ENCODE peak calls at places on chromosomes 5 and 9, in four cellular contexts. One of them, this sample, is unnamed.
A peak's percentile ranks its signal among the peaks of the same experiment; 100 is the strongest.

GRCh38 chr5:143434261-143435206 is 31.0 kb upstream of the NR3C1 start:
- DNase-seq in nephron progenitor cell: no peak
- DNase-seq in GM13977: no peak
- DNase-seq in GM13976: no peak
- DNase-seq in this sample: no peak

GRCh38 chr5:120765189-120765588 is 301.1 kb downstream of the PRR16 start:
- DNase-seq in nephron progenitor cell: no peak
- DNase-seq in GM13977: no peak
- DNase-seq in GM13976: no peak
- DNase-seq in this sample: peak; percentile 60

GRCh38 chr9:69121155-69122085 is 52.7 kb upstream of the TJP2 start:
- DNase-seq in nephron progenitor cell: peak; percentile 71
- DNase-seq in GM13977: peak; percentile 72
- DNase-seq in GM13976: peak; percentile 73
- DNase-seq in this sample: peak; percentile 46

GRCh38 chr5:42655982-42656660 is 100.5 kb upstream of the CCDC152 start:
- DNase-seq in nephron progenitor cell: no peak
- DNase-seq in GM13977: no peak
- DNase-seq in GM13976: no peak
- DNase-seq in this sample: peak; percentile 50

GRCh38 chr5:62043289-62044274 is 262.4 kb upstream of the KIF2A start:
- DNase-seq in nephron progenitor cell: no peak
- DNase-seq in GM13977: no peak
- DNase-seq in GM13976: no peak
- DNase-seq in this sample: no peak

GRCh38 chr9:100427366-100428263 is 672 bp downstream of the MSANTD3 start:
- DNase-seq in nephron progenitor cell: peak; percentile 52
- DNase-seq in GM13977: no peak
- DNase-seq in GM13976: no peak
- DNase-seq in this sample: peak; percentile 73

GRCh38 chr5:139644001-139644456 is 4.1 kb upstream of the CXXC5 start:
- DNase-seq in nephron progenitor cell: no peak
- DNase-seq in GM13977: peak; percentile 8
- DNase-seq in GM13976: no peak
- DNase-seq in this sample: no peak

GRCh38 chr9:94801685-94802084 is 75.2 kb downstream of the AOPEP start:
- DNase-seq in nephron progenitor cell: no peak
- DNase-seq in GM13977: no peak
- DNase-seq in GM13976: no peak
- DNase-seq in this sample: no peak

GRCh38 chr9:35566417-35566816 is 38.6 kb upstream of the TESK1 start:
- DNase-seq in nephron progenitor cell: no peak
- DNase-seq in GM13977: no peak
- DNase-seq in GM13976: no peak
- DNase-seq in this sample: no peak

GRCh38 chr5:179112469-179113142 is 52.4 kb downstream of the ZNF354C start:
- DNase-seq in nephron progenitor cell: no peak
- DNase-seq in GM13977: peak; percentile 7
- DNase-seq in GM13976: no peak
- DNase-seq in this sample: no peak

DNA sequence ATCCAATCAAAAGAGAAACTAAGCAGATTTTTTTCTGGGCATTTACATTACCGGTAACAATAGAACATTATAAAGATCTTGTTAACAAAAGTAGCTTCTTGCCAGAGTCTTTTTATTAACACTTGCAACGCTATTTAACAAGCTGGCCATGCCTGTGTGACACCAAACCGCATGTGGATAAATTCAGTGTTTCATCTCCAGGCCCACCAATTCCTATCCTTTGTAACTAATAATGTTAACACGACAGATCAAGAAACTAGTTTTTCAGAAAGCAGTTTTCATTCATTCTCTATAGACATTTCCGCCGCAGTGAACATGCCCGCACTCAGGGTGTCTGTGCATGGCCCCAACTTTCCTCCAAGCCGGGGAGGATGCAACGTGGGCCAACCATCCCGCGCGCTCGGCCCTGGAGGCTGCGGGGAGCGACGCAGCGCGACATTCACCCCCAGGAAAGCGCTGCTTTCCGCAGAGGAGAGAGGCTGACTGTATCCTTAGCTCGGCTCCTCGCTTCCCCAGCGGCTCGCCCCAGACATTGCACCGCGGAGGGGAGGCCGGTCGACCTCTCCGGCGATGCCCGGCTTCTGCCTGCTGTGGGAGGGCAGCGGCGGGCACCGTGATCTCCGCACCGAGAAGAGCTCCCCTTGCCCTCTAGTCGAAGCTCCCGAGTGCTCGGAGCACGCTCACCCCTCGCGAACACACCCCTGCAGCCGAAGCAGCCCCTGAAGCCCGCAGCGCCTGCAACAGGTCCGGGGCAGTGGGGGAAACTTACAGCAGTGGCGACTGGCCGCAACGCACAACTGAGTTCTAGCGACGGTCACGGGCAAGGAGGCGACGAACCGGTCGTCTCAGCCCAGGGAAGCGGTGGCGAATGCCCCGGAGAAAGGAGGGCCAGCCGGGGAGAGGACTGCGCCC is 734 bp downstream of the ENC1 start:
- DNase-seq in nephron progenitor cell: peak; percentile 52
- DNase-seq in GM13977: peak; percentile 28
- DNase-seq in GM13976: peak; percentile 48
- DNase-seq in this sample: peak; percentile 47
- TF ChIP-seq CTCF in nephron progenitor cell: no peak
- TF ChIP-seq CTCF in GM13977: no peak
- TF ChIP-seq CTCF in GM13976: no peak
- TF ChIP-seq CTCF in this sample: peak; percentile 15

GRCh38 chr9:34511160-34511513 is 11.7 kb downstream of the ENHO start:
- DNase-seq in nephron progenitor cell: no peak
- DNase-seq in GM13977: no peak
- DNase-seq in GM13976: no peak
- DNase-seq in this sample: no peak
- TF ChIP-seq CTCF in nephron progenitor cell: no peak
- TF ChIP-seq CTCF in GM13977: no peak
- TF ChIP-seq CTCF in GM13976: no peak
- TF ChIP-seq CTCF in this sample: no peak

GRCh38 chr9:137070201-137070905 is at the start of gene SAPCD2:
- DNase-seq in nephron progenitor cell: peak; percentile 89
- DNase-seq in GM13977: peak; percentile 95
- DNase-seq in GM13976: peak; percentile 95
- DNase-seq in this sample: peak; percentile 90
- TF ChIP-seq CTCF in nephron progenitor cell: no peak
- TF ChIP-seq CTCF in GM13977: no peak
- TF ChIP-seq CTCF in GM13976: no peak
- TF ChIP-seq CTCF in this sample: no peak

GRCh38 chr9:20614602-20615216 is 7.6 kb downstream of the MLLT3 start:
- DNase-seq in nephron progenitor cell: no peak
- DNase-seq in GM13977: no peak
- DNase-seq in GM13976: no peak
- DNase-seq in this sample: no peak

GRCh38 chr9:20616808-20617207 is 5.5 kb downstream of the MLLT3 start:
- DNase-seq in nephron progenitor cell: no peak
- DNase-seq in GM13977: no peak
- DNase-seq in GM13976: no peak
- DNase-seq in this sample: no peak

GRCh38 chr9:20606637-20607036 is 15.7 kb downstream of the MLLT3 start:
- DNase-seq in nephron progenitor cell: no peak
- DNase-seq in GM13977: no peak
- DNase-seq in GM13976: no peak
- DNase-seq in this sample: no peak

GRCh38 chr9:20608582-20608981 is 13.7 kb downstream of the MLLT3 start:
- DNase-seq in nephron progenitor cell: no peak
- DNase-seq in GM13977: no peak
- DNase-seq in GM13976: no peak
- DNase-seq in this sample: no peak

DNA sequence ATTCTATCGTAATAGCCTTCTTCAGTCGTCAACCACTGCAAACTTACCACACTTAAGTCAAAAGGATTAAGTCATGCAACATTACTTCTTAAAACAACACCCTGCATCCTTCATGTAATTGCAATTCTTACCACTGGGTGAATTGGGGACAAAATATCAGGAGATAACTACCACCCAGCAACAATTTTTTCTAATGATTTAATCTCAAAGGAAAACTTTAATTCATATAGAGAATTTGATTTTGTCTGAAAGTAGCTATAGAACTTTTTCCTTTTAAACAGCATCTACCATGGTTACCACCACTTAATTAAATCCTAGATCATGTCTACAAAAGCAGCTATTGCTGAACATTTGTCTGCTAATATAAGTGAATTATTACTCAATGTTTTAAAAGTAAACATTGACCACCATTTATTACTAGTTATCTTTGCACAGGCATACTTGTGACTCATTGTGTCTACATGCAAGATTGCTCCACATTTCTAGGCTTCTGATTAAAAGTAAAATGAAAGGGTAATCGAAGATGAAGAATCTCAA is 10.5 kb downstream of the MLLT3 start:
- DNase-seq in nephron progenitor cell: no peak
- DNase-seq in GM13977: no peak
- DNase-seq in GM13976: no peak
- DNase-seq in this sample: peak; percentile 40
- TF ChIP-seq CTCF in nephron progenitor cell: peak; percentile 52
- TF ChIP-seq CTCF in GM13977: no peak
- TF ChIP-seq CTCF in GM13976: no peak
- TF ChIP-seq CTCF in this sample: peak; percentile 30

DNA sequence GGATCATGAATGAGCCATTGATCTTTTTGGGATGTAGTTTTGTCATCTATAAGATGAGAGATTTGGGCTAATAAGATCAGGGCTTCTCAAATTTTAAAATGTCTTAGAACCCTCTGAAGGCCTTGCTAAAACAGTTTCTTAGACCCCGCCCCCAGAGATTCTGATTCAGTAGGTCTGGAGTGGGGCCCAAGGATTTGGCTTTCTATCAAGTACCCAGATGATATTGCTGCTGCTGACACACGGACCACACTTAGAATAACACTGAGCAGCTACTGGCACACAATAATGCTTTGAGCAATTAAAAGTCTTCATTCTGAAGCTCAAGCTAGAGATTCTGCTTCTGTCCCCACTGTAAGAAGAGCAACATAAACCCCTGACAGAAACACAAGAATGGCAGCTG is 216.7 kb downstream of the SMARCA2 start:
- DNase-seq in nephron progenitor cell: no peak
- DNase-seq in GM13977: no peak
- DNase-seq in GM13976: no peak
- DNase-seq in this sample: peak; percentile 44
- TF ChIP-seq CTCF in nephron progenitor cell: no peak
- TF ChIP-seq CTCF in GM13977: no peak
- TF ChIP-seq CTCF in GM13976: no peak
- TF ChIP-seq CTCF in this sample: no peak

GRCh38 chr5:10860645-10861455 is 99.8 kb upstream of the DAP start:
- DNase-seq in nephron progenitor cell: no peak
- DNase-seq in GM13977: no peak
- DNase-seq in GM13976: no peak
- DNase-seq in this sample: no peak

GRCh38 chr5:10867408-10868303 is 106.6 kb upstream of the DAP start:
- DNase-seq in nephron progenitor cell: no peak
- DNase-seq in GM13977: no peak
- DNase-seq in GM13976: no peak
- DNase-seq in this sample: no peak

GRCh38 chr5:10866913-10867312 is 105.9 kb upstream of the DAP start:
- DNase-seq in nephron progenitor cell: no peak
- DNase-seq in GM13977: no peak
- DNase-seq in GM13976: no peak
- DNase-seq in this sample: no peak

GRCh38 chr5:10860196-10860543 is 99.1 kb upstream of the DAP start:
- DNase-seq in nephron progenitor cell: no peak
- DNase-seq in GM13977: no peak
- DNase-seq in GM13976: no peak
- DNase-seq in this sample: no peak

GRCh38 chr5:10863763-10864383 is 102.8 kb upstream of the DAP start:
- DNase-seq in nephron progenitor cell: peak; percentile 63
- DNase-seq in GM13977: peak; percentile 79
- DNase-seq in GM13976: peak; percentile 81
- DNase-seq in this sample: peak; percentile 68
- TF ChIP-seq CTCF in nephron progenitor cell: peak; percentile 76
- TF ChIP-seq CTCF in GM13977: peak; percentile 90
- TF ChIP-seq CTCF in GM13976: peak; percentile 74
- TF ChIP-seq CTCF in this sample: peak; percentile 80

DNA sequence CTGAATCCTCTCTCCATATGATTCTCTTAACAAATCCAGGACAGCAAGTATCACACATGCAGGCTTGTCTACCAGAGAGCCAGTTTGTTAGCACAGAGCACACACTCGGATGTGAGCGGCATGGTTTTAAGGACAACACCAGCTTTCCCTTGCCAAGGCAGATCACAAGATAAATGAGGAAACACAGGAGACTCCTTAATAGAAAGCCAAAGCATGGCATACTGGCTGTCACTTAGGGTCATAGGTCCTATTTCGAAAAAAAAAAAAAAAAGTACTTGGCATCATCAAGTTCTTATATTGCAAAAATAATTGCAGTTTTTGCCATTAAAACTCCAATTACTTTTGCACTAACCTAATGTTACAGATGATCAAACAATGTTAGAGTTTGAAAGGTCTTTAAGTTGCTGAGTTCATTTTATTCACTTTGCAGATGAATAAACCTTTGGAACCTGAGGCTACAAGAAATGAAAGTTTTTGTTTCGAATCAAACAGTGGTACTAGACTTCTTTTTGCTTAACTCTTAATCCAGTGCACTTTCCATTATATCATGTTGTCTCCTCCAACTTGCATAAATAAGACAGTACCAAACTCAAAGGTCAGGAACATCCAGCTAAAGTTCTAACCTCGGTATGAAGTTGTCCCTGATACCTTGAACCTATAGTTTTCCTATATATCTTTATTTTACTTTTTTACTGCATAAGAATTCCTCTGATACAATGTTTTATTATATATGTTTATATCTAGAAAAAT is 138.5 kb downstream of the MPDZ start:
- DNase-seq in nephron progenitor cell: no peak
- DNase-seq in GM13977: no peak
- DNase-seq in GM13976: no peak
- DNase-seq in this sample: no peak
- TF ChIP-seq CTCF in nephron progenitor cell: no peak
- TF ChIP-seq CTCF in GM13977: no peak
- TF ChIP-seq CTCF in GM13976: no peak
- TF ChIP-seq CTCF in this sample: no peak

GRCh38 chr5:68247627-68248026 is 32.1 kb downstream of the PIK3R1 start:
- DNase-seq in nephron progenitor cell: no peak
- DNase-seq in GM13977: no peak
- DNase-seq in GM13976: no peak
- DNase-seq in this sample: no peak

GRCh38 chr5:68248896-68249295 is 33.3 kb downstream of the PIK3R1 start:
- DNase-seq in nephron progenitor cell: no peak
- DNase-seq in GM13977: no peak
- DNase-seq in GM13976: no peak
- DNase-seq in this sample: no peak

GRCh38 chr5:68249520-68249919 is 34.0 kb downstream of the PIK3R1 start:
- DNase-seq in nephron progenitor cell: no peak
- DNase-seq in GM13977: no peak
- DNase-seq in GM13976: no peak
- DNase-seq in this sample: no peak

GRCh38 chr5:68245325-68245724 is 29.8 kb downstream of the PIK3R1 start:
- DNase-seq in nephron progenitor cell: no peak
- DNase-seq in GM13977: no peak
- DNase-seq in GM13976: no peak
- DNase-seq in this sample: no peak

GRCh38 chr5:68246802-68247201 is 31.2 kb downstream of the PIK3R1 start:
- DNase-seq in nephron progenitor cell: no peak
- DNase-seq in GM13977: no peak
- DNase-seq in GM13976: peak; percentile 33
- DNase-seq in this sample: no peak
- TF ChIP-seq CTCF in nephron progenitor cell: no peak
- TF ChIP-seq CTCF in GM13977: peak; percentile 24
- TF ChIP-seq CTCF in GM13976: no peak
- TF ChIP-seq CTCF in this sample: peak; percentile 24

This sample was measured in MCF 10A.